ENCODE peak calls at places on chromosomes 7 and 10, in four cellular contexts. T, U, Z and C are unnamed samples. For H3K9me3, the result is how much of the 10 kb centered on the place peaks cover.

GRCh38 chr7:66296001-66296521 is 90.9 kb downstream of the TPST1 start:
- DNase-seq in U (no peak), Z (no peak), T (no peak), C (no peak)

GRCh38 chr10:20892011-20892585 is 5.0 kb downstream of the NEBL start:
- DNase-seq in T (no peak), Z (no peak), U (no peak), C (no peak)

GRCh38 chr10:24642921-24643678 is 80.6 kb downstream of the ARHGAP21 start:
- DNase-seq in T (no peak), Z (no peak), U (no peak), C (no peak)

GRCh38 chr7:50534690-50535290 is 30.4 kb downstream of the DDC start:
- DNase-seq in Z (no peak), T (no peak), U (peak), C (no peak)

GRCh38 chr7:142885311-142886230 is at the start of gene TRPV6:
- DNase-seq in T (peak), U (peak), Z (no peak), C (peak)

GRCh38 chr7:27239780-27240731 is 2.5 kb upstream of the EVX1 start:
- DNase-seq in Z (no peak), U (no peak), T (no peak), C (no peak)

GRCh38 chr10:132921818-132922807 is 20.3 kb downstream of the CFAP46 start:
- DNase-seq in T (no peak), U (peak), Z (no peak), C (no peak)

GRCh38 chr10:119541046-119541445 is 1.5 kb downstream of the RGS10 start:
- DNase-seq in U (no peak), T (no peak), Z (no peak), C (no peak)

GRCh38 chr7:29278362-29279070 is 83.9 kb downstream of the CHN2 start:
- DNase-seq in U (no peak), T (no peak), Z (no peak), C (no peak)

GRCh38 chr7:97179454-97180104 is 62.1 kb downstream of the SDHAF3 start:
- DNase-seq in Z (peak), T (peak), U (no peak), C (no peak)

GRCh38 chr7:104341545-104341944 is 13.1 kb downstream of the LHFPL3 start:
- DNase-seq in T (no peak), Z (no peak), U (no peak), C (no peak)

GRCh38 chr10:84783386-84783785 is 455.0 kb downstream of the CCSER2 start:
- DNase-seq in Z (no peak), T (no peak), U (no peak), C (no peak)

GRCh38 chr7:92813390-92814024 is 22.9 kb downstream of the CDK6 start:
- DNase-seq in U (no peak), T (no peak), Z (no peak), C (no peak)

GRCh38 chr7:46811529-46811928 is 770.4 kb downstream of the TNS3 start:
- DNase-seq in U (no peak), T (no peak), Z (no peak), C (no peak)

GRCh38 chr7:90768301-90768700 is 172.2 kb downstream of the CDK14 start:
- DNase-seq in Z (no peak), T (no peak), U (no peak), C (no peak)

GRCh38 chr7:13279854-13280435 is 592.5 kb downstream of the ARL4A start:
- DNase-seq in U (no peak), Z (no peak), T (no peak), C (no peak)

GRCh38 chr10:122258136-122259074 is 12.7 kb upstream of the BTBD16 start:
- DNase-seq in Z (no peak), U (peak), T (no peak), C (no peak)

GRCh38 chr10:665579-666091 is 23.8 kb downstream of the DIP2C start:
- DNase-seq in U (no peak), T (peak), Z (no peak), C (peak)

GRCh38 chr10:132397671-132398565 is 918 bp downstream of the PWWP2B start:
- DNase-seq in T (peak), U (peak), Z (peak), C (peak)

GRCh38 chr7:106060394-106060920 is 51.7 kb downstream of the SYPL1 start:
- DNase-seq in Z (no peak), U (no peak), T (no peak), C (no peak)

GRCh38 chr7:98360221-98361124 is 40.4 kb downstream of the BAIAP2L1 start:
- DNase-seq in Z (no peak), T (peak), U (peak), C (peak)

GRCh38 chr7:102889836-102890235 is 23.0 kb upstream of the LRRC17 start:
- DNase-seq in T (no peak), U (no peak), Z (no peak), C (no peak)

GRCh38 chr7:63113713-63114285 is 884.9 kb upstream of the ZNF722 start:
- DNase-seq in U (no peak), Z (no peak), T (no peak), C (no peak)

GRCh38 chr10:103668351-103669242 is 175.1 kb downstream of the NEURL1 start:
- DNase-seq in T (peak), Z (no peak), U (peak), C (peak)

GRCh38 chr7:18511351-18511750 is 15.8 kb downstream of the HDAC9 start:
- DNase-seq in U (no peak), Z (no peak), T (no peak), C (no peak)

GRCh38 chr10:42960491-42961155 is 116.2 kb upstream of the RET start:
- DNase-seq in T (no peak), U (peak), Z (no peak), C (no peak)

GRCh38 chr10:120456626-120457430 is at the start of gene PLPP4:
- DNase-seq in T (no peak), Z (no peak), U (no peak), C (peak)

GRCh38 chr7:99102809-99103690 is 40.9 kb downstream of the SMURF1 start:
- DNase-seq in U (no peak), Z (no peak), T (no peak), C (no peak)

GRCh38 chr10:103451871-103452713 is at the start of gene CALHM2:
- DNase-seq in U (peak), T (peak), Z (peak), C (peak)

GRCh38 chr10:49568235-49568634 is 29.3 kb upstream of the ERCC6 start:
- DNase-seq in U (no peak), T (no peak), Z (no peak), C (no peak)

GRCh38 chr7:31056775-31057346 is 4.8 kb downstream of the ADCYAP1R1 start:
- DNase-seq in U (no peak), Z (no peak), T (no peak), C (no peak)
- TF ChIP-seq CTCF in U (no peak), Z (no peak), T (no peak), C (no peak)

GRCh38 chr7:158145370-158145769 is 442.3 kb downstream of the PTPRN2 start:
- DNase-seq in T (no peak), Z (no peak), U (no peak), C (no peak)

GRCh38 chr7:158150234-158150633 is 437.4 kb downstream of the PTPRN2 start:
- DNase-seq in T (no peak), Z (no peak), U (no peak), C (no peak)
- H3K9me3 ChIP-seq in T (under half), Z (under half), U (under half), C (under half)

GRCh38 chr7:130794619-130794922 is 60.6 kb upstream of the KLF14 start:
- DNase-seq in Z (no peak), T (no peak), U (no peak), C (no peak)

GRCh38 chr7:130791746-130792145 is 57.7 kb upstream of the KLF14 start:
- DNase-seq in Z (no peak), T (no peak), U (no peak), C (no peak)

GRCh38 chr7:130793855-130794618 is 60.0 kb upstream of the KLF14 start:
- DNase-seq in U (no peak), T (no peak), Z (no peak), C (no peak)
- H3K27ac ChIP-seq in U (peak), T (no peak), Z (no peak), C (no peak)

GRCh38 chr7:112969946-112970345 is 116.7 kb downstream of the GPR85 start:
- DNase-seq in Z (no peak), T (no peak), U (no peak), C (no peak)

GRCh38 chr7:112965506-112965905 is 121.1 kb downstream of the GPR85 start:
- DNase-seq in U (no peak), T (no peak), Z (no peak), C (no peak)

DNA sequence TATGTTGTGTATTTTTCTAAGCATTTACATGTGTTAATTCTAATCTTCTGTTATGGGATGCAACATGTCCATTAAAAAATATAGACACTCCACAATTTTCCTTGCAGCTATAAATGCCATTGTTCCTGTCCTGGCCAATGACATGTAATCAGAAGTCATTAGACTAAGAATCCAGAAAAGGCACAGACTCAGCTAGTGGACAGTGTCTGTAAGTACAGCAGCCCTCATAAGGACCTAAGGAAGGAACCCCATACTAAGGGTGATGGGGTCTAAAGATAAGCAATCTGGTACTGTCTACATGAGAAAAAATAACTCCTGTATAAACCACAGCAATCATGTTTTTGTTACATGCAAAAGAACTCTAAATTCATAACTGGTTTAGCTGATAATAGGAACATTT is 115.9 kb downstream of the GPR85 start:
- DNase-seq in U (no peak), Z (no peak), T (no peak), C (no peak)
- TF ChIP-seq CTCF in U (no peak), Z (no peak), T (no peak), C (no peak)

DNA sequence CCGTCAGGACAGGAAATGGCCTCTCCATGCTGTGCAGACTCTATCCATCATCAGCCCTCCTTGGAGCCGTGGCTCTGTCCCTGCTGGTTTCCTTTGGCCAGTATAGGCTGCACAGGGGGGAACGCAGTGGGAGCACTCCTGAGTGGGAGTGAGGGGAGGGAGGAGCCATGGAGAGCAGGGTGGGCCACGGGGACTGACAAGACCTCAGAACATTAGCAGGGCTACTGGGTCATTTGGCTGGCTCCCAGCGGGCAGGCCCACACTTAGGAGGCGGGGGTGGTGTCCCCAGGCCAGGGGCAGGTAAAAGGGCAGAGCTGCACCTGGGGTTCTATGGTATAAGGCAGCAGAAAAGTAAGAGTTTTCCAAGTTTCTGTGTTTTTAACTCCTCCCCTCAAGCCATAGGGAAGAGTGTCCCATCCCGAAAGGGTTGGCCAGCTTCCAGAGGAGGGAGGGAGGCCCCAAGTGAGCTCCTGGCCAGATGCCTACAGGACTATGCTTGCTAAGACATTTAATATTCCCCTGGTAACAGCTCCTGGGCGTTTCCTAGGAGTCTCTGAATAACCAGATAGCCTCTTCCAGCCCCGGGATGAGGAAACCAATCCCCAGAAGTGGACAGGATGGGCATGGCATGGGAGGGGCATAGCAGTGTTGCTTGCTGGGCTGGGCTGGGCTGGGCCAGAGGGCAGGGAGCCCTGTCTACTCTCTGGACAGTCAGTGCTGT is 5.5 kb upstream of the OPN4 start:
- DNase-seq in T (peak), U (peak), Z (no peak), C (no peak)
- H3K9me3 ChIP-seq in T (under half), U (under half), Z (under half), C (under half)

GRCh38 chr7:42077276-42078135 is 159.5 kb downstream of the GLI3 start:
- DNase-seq in T (no peak), Z (no peak), U (no peak), C (no peak)

GRCh38 chr7:42080831-42081230 is 156.2 kb downstream of the GLI3 start:
- DNase-seq in U (no peak), T (no peak), Z (no peak), C (no peak)

GRCh38 chr7:42074079-42074478 is 162.9 kb downstream of the GLI3 start:
- DNase-seq in T (no peak), U (no peak), Z (no peak), C (no peak)

GRCh38 chr7:42081672-42082071 is 155.3 kb downstream of the GLI3 start:
- DNase-seq in U (no peak), Z (no peak), T (no peak), C (no peak)

GRCh38 chr7:42076870-42077269 is 160.1 kb downstream of the GLI3 start:
- DNase-seq in Z (no peak), T (no peak), U (no peak), C (no peak)
- H3K27ac ChIP-seq in Z (no peak), T (no peak), U (no peak), C (no peak)

DNA sequence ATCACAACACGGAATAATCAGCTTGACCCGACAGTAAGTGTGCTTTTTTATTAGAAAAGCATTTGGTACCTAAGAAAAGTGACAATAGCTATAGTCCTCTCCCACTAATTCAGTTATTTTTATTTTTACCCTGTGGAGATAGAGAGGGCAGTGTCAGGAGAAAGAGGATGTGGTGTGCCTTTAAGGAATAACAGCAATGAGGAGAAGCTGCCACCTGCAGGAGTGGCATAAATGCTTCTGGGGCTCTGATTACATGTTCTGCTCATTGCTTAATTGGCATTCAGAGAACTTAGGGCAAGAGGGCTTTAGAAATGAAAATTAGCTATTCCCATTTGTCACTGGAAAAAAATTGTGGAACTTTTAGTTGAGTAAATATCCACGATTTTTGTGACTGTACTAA is 60.1 kb downstream of the DENND11 start:
- DNase-seq in U (no peak), T (no peak), Z (no peak), C (no peak)
- TF ChIP-seq CTCF in U (no peak), T (no peak), Z (no peak), C (no peak)

GRCh38 chr7:57388761-57389160 is 61.2 kb upstream of the ZNF716 start:
- DNase-seq in T (no peak), Z (no peak), U (no peak), C (no peak)
- H3K9me3 ChIP-seq in T (under half), Z (under half), U (half or more), C (under half)

GRCh38 chr10:124798364-124798763 is 3.3 kb upstream of the ABRAXAS2 start:
- DNase-seq in Z (no peak), U (no peak), T (no peak), C (no peak)
- H3K27ac ChIP-seq in Z (no peak), U (no peak), T (no peak), C (no peak)

DNA sequence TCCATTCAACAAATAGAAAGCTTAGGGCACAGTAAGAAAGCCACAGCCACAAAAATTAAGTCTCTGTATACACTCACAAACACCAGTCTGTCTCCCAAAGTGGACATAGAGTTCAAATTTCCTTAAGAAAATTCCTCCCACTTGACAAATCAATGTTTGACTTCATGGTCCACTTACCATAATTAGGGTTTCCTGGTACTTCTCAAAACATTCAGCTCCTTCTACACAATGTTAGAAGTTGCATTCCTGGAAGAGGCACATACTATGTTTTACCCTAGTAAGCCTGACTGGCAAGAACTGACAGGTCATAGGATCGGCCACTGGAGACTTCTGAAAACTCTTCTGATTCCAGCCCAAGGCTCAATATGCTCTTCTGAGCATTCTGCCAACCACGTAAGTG is 70.5 kb downstream of the CPXM2 start:
- DNase-seq in Z (no peak), T (no peak), U (no peak), C (no peak)
- TF ChIP-seq CTCF in Z (no peak), T (no peak), U (no peak), C (no peak)